ENCODE peak calls at places on chromosome 6, in eight cellular contexts. G is non-pigmented ciliary epithelial cell; U is NCI-H748 treated with DMSO at 0.1 percent for 48 hours; L is heart left ventricle; R is NCI-H1048; D is CD8-positive, alpha-beta memory T cell; S is stimulated activated CD4-positive, alpha-beta T cell treated with anti-CD3 and anti-CD28 coated beads, Interleukin-1b, Interleukin-23, amount 100 ng/mL, for 48 hours; J is iris pigment epithelial cell. O is an unnamed sample.

GRCh38 chr6:74826318-74826717 is 379.5 kb downstream of the COL12A1 start:
- DNase-seq in R (no peak), D (no peak), S (no peak), J (no peak), U (no peak), G (no peak), L (peak), O (no peak)

GRCh38 chr6:141988954-141989705 is 143.6 kb upstream of the GJE1 start:
- DNase-seq in L (no peak), U (peak), D (no peak), G (peak), R (no peak), S (peak), J (peak), O (peak)

GRCh38 chr6:45461486-45461885 is 83.8 kb upstream of the SUPT3H start:
- DNase-seq in L (no peak), U (no peak), G (no peak), J (peak), S (no peak), R (no peak), D (no peak), O (no peak)

GRCh38 chr6:20564269-20564668 is 30.0 kb downstream of the CDKAL1 start:
- DNase-seq in R (no peak), S (no peak), J (no peak), D (no peak), U (peak), G (no peak), L (no peak), O (no peak)

GRCh38 chr6:153059311-153059710 is 56.8 kb upstream of the MTRF1L start:
- DNase-seq in L (no peak), G (no peak), R (no peak), D (no peak), S (no peak), J (peak), U (peak), O (no peak)

GRCh38 chr6:36364669-36365479 is 22.6 kb downstream of the ETV7 start:
- DNase-seq in D (no peak), L (no peak), R (no peak), J (peak), U (no peak), G (no peak), S (no peak), O (no peak)

GRCh38 chr6:90397929-90398674 is 101.5 kb upstream of the BACH2 start:
- DNase-seq in R (no peak), L (no peak), G (no peak), U (no peak), J (peak), S (peak), D (peak), O (peak)

GRCh38 chr6:161480416-161481165 is 206.7 kb upstream of the AGPAT4 start:
- DNase-seq in J (no peak), S (no peak), D (no peak), G (no peak), R (no peak), L (no peak), U (no peak), O (no peak)

GRCh38 chr6:135955106-135955505 is 103.6 kb downstream of the PDE7B start:
- DNase-seq in L (no peak), U (no peak), S (no peak), G (no peak), R (no peak), D (no peak), J (no peak), O (no peak)